ENCODE peak calls at places on chromosomes 16 and 17, in five cellular contexts. S is stimulated activated naive CD4-positive, alpha-beta T cell treated with Interleukin-2 at 50 U/mL for 16 hours; V is hepatic stellate cell; K is substantia nigra; B is GM04503. U is an unnamed sample.

GRCh38 chr17:16027708-16028584 is 28.3 kb downstream of the TTC19 start:
- DNase-seq in S (peak), V (peak), K (no peak), B (peak), U (peak)

GRCh38 chr17:8153550-8153956 is 1.3 kb upstream of the PER1 start:
- DNase-seq in S (peak), V (peak), K (peak), B (peak), U (no peak)

GRCh38 chr16:56422896-56423441 is 2.4 kb downstream of the AMFR start:
- DNase-seq in S (no peak), V (no peak), K (no peak), B (no peak), U (no peak)

GRCh38 chr16:56305956-56306565 is 114.8 kb downstream of the GNAO1 start:
- DNase-seq in S (no peak), V (no peak), K (no peak), B (no peak), U (no peak)

GRCh38 chr17:81487487-81488275 is 24.9 kb downstream of the ACTG1 start:
- DNase-seq in S (peak), V (peak), K (peak), B (peak), U (peak)

GRCh38 chr17:48841395-48841831 is 10.6 kb downstream of the CALCOCO2 start:
- DNase-seq in S (no peak), V (peak), K (no peak), B (peak), U (no peak)

GRCh38 chr17:13076905-13077304 is 59.1 kb upstream of the ELAC2 start:
- DNase-seq in S (no peak), V (no peak), K (no peak), B (no peak), U (no peak)

GRCh38 chr17:83202002-83203000 is 122.9 kb downstream of the METRNL start:
- DNase-seq in S (no peak), V (no peak), K (no peak), B (no peak), U (no peak)

GRCh38 chr16:87263418-87264052 is 53.7 kb downstream of the C16orf95 start:
- DNase-seq in S (no peak), V (no peak), K (no peak), B (no peak), U (no peak)

GRCh38 chr17:42698736-42699414 is 16.5 kb downstream of the CNTNAP1 start:
- DNase-seq in S (no peak), V (peak), K (no peak), B (peak), U (no peak)

GRCh38 chr16:57372372-57373116 is at the start of gene CX3CL1:
- DNase-seq in S (no peak), V (peak), K (no peak), B (no peak), U (no peak)

GRCh38 chr17:77186141-77186604 is 45.4 kb downstream of the SEC14L1 start:
- DNase-seq in S (no peak), V (no peak), K (no peak), B (no peak), U (no peak)

GRCh38 chr17:44097110-44097810 is 26.2 kb downstream of the HDAC5 start:
- DNase-seq in S (no peak), V (no peak), K (no peak), B (peak), U (no peak)

GRCh38 chr17:60102632-60103047 is 23.9 kb upstream of the HEATR6 start:
- DNase-seq in S (peak), V (peak), K (peak), B (no peak), U (no peak)

U was measured in NK-92 treated with Interleukin-12 subunit alpha and Interleukin-12 subunit beta, amount 100 ng/mL, for 24 hours.